ENCODE peak calls at places on chromosomes 16 and 17, in seven cellular contexts. N is M059J; C is HT1080; R is ovary; S is CD8-positive, alpha-beta memory T cell; U is mucosa of descending colon; P is neural crest cell. I is an unnamed sample.

GRCh38 chr16:57297856-57298255 is 13.4 kb upstream of the PLLP start:
- DNase-seq in C (no peak), P (no peak), S (peak; percentile 74), R (no peak), N (no peak), U (no peak), I (no peak)

GRCh38 chr16:64687796-64688195 is 434.1 kb downstream of the CDH11 start:
- DNase-seq in R (no peak), P (no peak), N (peak; percentile 9), C (no peak), U (no peak), S (no peak), I (no peak)

GRCh38 chr17:55672585-55673501 is 49.8 kb downstream of the TMEM100 start:
- DNase-seq in C (no peak), P (no peak), N (no peak), U (no peak), R (no peak), S (no peak), I (no peak)

GRCh38 chr16:80585764-80586163 is 45.0 kb downstream of the DYNLRB2 start:
- DNase-seq in R (no peak), U (no peak), N (no peak), S (no peak), P (no peak), C (no peak), I (no peak)

GRCh38 chr16:4388275-4389021 is 16.8 kb downstream of the VASN start:
- DNase-seq in C (no peak), S (no peak), P (no peak), U (no peak), N (peak; percentile 56), R (no peak), I (peak; percentile 56)

GRCh38 chr16:21235199-21235585 is 1.7 kb downstream of the ANKS4B start:
- DNase-seq in R (no peak), U (no peak), C (no peak), N (no peak), P (no peak), S (no peak), I (no peak)

GRCh38 chr16:24152826-24153225 is 103.3 kb upstream of the CACNG3 start:
- DNase-seq in S (no peak), C (no peak), N (peak; percentile 8), U (no peak), R (no peak), P (no peak), I (no peak)

GRCh38 chr16:15785386-15786059 is 71.3 kb downstream of the MYH11 start:
- DNase-seq in P (no peak), C (peak; percentile 9), U (no peak), N (peak; percentile 17), R (no peak), S (no peak), I (no peak)

GRCh38 chr17:48024149-48025039 is 13.2 kb downstream of the COPZ2 start:
- DNase-seq in N (peak; percentile 72), C (peak; percentile 76), S (peak; percentile 23), R (peak; percentile 56), P (peak; percentile 28), U (peak; percentile 79), I (no peak)

GRCh38 chr17:15307686-15308085 is 33.7 kb downstream of the TEKT3 start:
- DNase-seq in U (no peak), R (no peak), N (no peak), P (no peak), C (no peak), S (no peak), I (no peak)